ENCODE peak calls at places on chromosomes 3 and 15, in six cellular contexts. J, K, V, F, N and R are unnamed samples.

GRCh38 chr3:17678116-17678741 is 64.2 kb downstream of the TBC1D5 start:
- DNase-seq in J (no peak), K (no peak), V (no peak), F (no peak), N (no peak), R (no peak)

GRCh38 chr3:171494457-171495109 is 34.4 kb upstream of the TNIK start:
- DNase-seq in J (no peak), K (no peak), V (no peak), F (no peak), N (no peak), R (no peak)

GRCh38 chr3:113212155-113212844 is 943 bp downstream of the BOC start:
- DNase-seq in J (no peak), K (peak; percentile 46), V (peak; percentile 42), F (no peak), N (peak; percentile 39), R (no peak)

GRCh38 chr3:52093751-52094525 is 37.6 kb upstream of the DUSP7 start:
- DNase-seq in J (no peak), K (no peak), V (peak; percentile 18), F (no peak), N (no peak), R (no peak)

GRCh38 chr15:35437157-35437556 is 108.8 kb downstream of the DPH6 start:
- DNase-seq in J (no peak), K (peak; percentile 7), V (no peak), F (no peak), N (no peak), R (no peak)

GRCh38 chr3:169914321-169914720 is 2.9 kb downstream of the SAMD7 start:
- DNase-seq in J (no peak), K (no peak), V (peak; percentile 56), F (no peak), N (no peak), R (no peak)

GRCh38 chr3:11140054-11140712 is 14.1 kb upstream of the HRH1 start:
- DNase-seq in J (peak; percentile 67), K (no peak), V (no peak), F (peak; percentile 27), N (no peak), R (no peak)

GRCh38 chr3:161551697-161552096 is 55.1 kb downstream of the OTOL1 start:
- DNase-seq in J (no peak), K (no peak), V (no peak), F (no peak), N (no peak), R (no peak)

GRCh38 chr3:196117809-196118208 is 35.9 kb upstream of the TFRC start:
- DNase-seq in J (no peak), K (no peak), V (no peak), F (no peak), N (no peak), R (no peak)

GRCh38 chr15:88624156-88624970 is 3.2 kb downstream of the AEN start:
- DNase-seq in J (no peak), K (peak; percentile 49), V (no peak), F (no peak), N (no peak), R (peak; percentile 72)

GRCh38 chr3:50323092-50323600 is 601 bp upstream of the HYAL2 start:
- DNase-seq in J (peak; percentile 70), K (no peak), V (no peak), F (no peak), N (no peak), R (no peak)

GRCh38 chr3:24624938-24625681 is 130.5 kb upstream of the THRB start:
- DNase-seq in J (no peak), K (no peak), V (no peak), F (no peak), N (no peak), R (no peak)

GRCh38 chr3:40079203-40079844 is 230.2 kb upstream of the EIF1B start:
- DNase-seq in J (no peak), K (no peak), V (no peak), F (no peak), N (no peak), R (no peak)

GRCh38 chr3:26590919-26591318 is 31.7 kb upstream of the LRRC3B start:
- DNase-seq in J (no peak), K (no peak), V (no peak), F (no peak), N (no peak), R (no peak)

GRCh38 chr15:59691194-59691805 is 2.2 kb upstream of the BNIP2 start:
- DNase-seq in J (no peak), K (peak; percentile 37), V (peak; percentile 46), F (peak; percentile 46), N (peak; percentile 28), R (peak; percentile 57)

GRCh38 chr3:64687781-64688515 is at the start of gene ADAMTS9:
- DNase-seq in J (peak; percentile 89), K (peak; percentile 92), V (peak; percentile 87), F (peak; percentile 42), N (peak; percentile 60), R (no peak)

GRCh38 chr3:127815001-127815400 is 7.3 kb downstream of the MGLL start:
- DNase-seq in J (no peak), K (no peak), V (no peak), F (no peak), N (no peak), R (no peak)

GRCh38 chr3:149449799-149450198 is 24.7 kb upstream of the TM4SF4 start:
- DNase-seq in J (no peak), K (peak; percentile 14), V (no peak), F (no peak), N (no peak), R (no peak)

GRCh38 chr3:124791639-124792111 is 61.4 kb downstream of the UMPS start:
- DNase-seq in J (peak; percentile 83), K (no peak), V (no peak), F (no peak), N (no peak), R (no peak)

GRCh38 chr15:63504979-63505841 is 817 bp downstream of the USP3 start:
- DNase-seq in J (peak; percentile 79), K (peak; percentile 79), V (peak; percentile 64), F (peak; percentile 77), N (peak; percentile 76), R (peak; percentile 29)
- TF ChIP-seq CTCF in J (peak; percentile 41), K (peak; percentile 18), V (peak; percentile 15), F (no peak), N (peak; percentile 9), R (no peak)

DNA sequence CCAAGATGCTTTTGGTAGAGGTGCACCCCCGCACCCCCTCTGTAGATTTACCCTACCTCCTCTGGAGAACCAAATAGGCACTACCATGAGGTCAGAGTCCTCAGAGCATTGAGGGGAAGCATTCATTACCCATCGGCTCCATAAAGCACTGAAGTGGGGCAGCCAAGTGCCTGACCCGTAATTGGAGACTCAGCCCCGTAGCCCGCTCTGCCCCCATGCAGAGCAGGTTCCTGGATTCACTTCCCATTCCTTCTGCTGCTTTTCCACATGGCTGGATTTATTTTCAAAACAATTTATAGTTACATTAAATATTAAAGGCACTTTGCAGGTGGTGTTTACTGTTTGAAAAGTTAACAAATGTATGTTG is 373.7 kb upstream of the PROK2 start:
- DNase-seq in J (no peak), K (no peak), V (no peak), F (no peak), N (no peak), R (no peak)
- H3K4me3 ChIP-seq in J (no peak overlapping the region), K (no peak overlapping the region), V (no peak overlapping the region), F (no peak overlapping the region), N (no peak overlapping the region), R (no peak overlapping the region)

GRCh38 chr3:108132727-108133373 is 42.0 kb upstream of the CD47 start:
- DNase-seq in J (no peak), K (peak; percentile 34), V (no peak), F (no peak), N (no peak), R (no peak)

GRCh38 chr3:108133858-108134554 is 43.2 kb upstream of the CD47 start:
- DNase-seq in J (no peak), K (no peak), V (no peak), F (no peak), N (no peak), R (no peak)

GRCh38 chr3:108136888-108137814 is 46.3 kb upstream of the CD47 start:
- DNase-seq in J (no peak), K (no peak), V (no peak), F (no peak), N (no peak), R (no peak)

GRCh38 chr3:108131795-108132134 is 40.9 kb upstream of the CD47 start:
- DNase-seq in J (no peak), K (no peak), V (no peak), F (no peak), N (no peak), R (no peak)

DNA sequence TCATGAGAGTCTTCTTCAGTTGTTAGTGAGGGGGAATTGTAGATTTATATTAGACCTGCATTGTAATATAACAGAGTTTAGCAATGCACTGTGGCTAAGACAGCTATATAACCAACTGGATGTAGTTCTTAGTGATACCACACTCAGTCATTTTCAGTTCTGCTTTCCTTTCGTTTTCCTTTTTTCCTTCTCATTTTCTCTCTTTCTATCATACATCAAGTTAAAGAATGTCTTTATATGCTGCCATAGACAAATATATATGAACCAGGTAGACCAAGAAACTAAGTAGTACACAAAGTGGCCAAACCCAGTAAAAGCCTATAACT is 43.7 kb upstream of the CD47 start:
- DNase-seq in J (no peak), K (no peak), V (no peak), F (no peak), N (no peak), R (no peak)
- H3K4me1 ChIP-seq in J (peaks cover 6% of the 10 kb centered on the region), K (peaks cover 18% of the 10 kb centered on the region), V (no peaks in the 10 kb centered on the region), F (peaks cover 40% of the 10 kb centered on the region), N (peaks cover 26% of the 10 kb centered on the region), R (peaks cover 47% of the 10 kb centered on the region)

GRCh38 chr3:107542665-107543064 is 19.9 kb downstream of the BBX start:
- DNase-seq in J (no peak), K (no peak), V (no peak), F (no peak), N (no peak), R (no peak)

GRCh38 chr3:107545680-107546120 is 22.9 kb downstream of the BBX start:
- DNase-seq in J (no peak), K (no peak), V (no peak), F (no peak), N (no peak), R (no peak)

GRCh38 chr3:107548601-107549000 is 25.8 kb downstream of the BBX start:
- DNase-seq in J (no peak), K (no peak), V (no peak), F (no peak), N (no peak), R (no peak)

GRCh38 chr3:107540857-107541256 is 18.1 kb downstream of the BBX start:
- DNase-seq in J (no peak), K (no peak), V (no peak), F (no peak), N (no peak), R (no peak)

GRCh38 chr3:107543666-107544065 is 20.9 kb downstream of the BBX start:
- DNase-seq in J (no peak), K (peak; percentile 9), V (no peak), F (no peak), N (no peak), R (no peak)
- TF ChIP-seq CTCF in J (peak; percentile 20), K (peak; percentile 40), V (peak; percentile 46), F (no peak), N (no peak), R (no peak)

GRCh38 chr3:194624956-194625355 is 8.3 kb downstream of the TMEM44 start:
- DNase-seq in J (no peak), K (no peak), V (no peak), F (no peak), N (no peak), R (no peak)
- H3K4me3 ChIP-seq in J (no peak overlapping the region), K (no peak overlapping the region), V (no peak overlapping the region), F (no peak overlapping the region), N (no peak overlapping the region), R (no peak overlapping the region)